ENCODE peak calls at places on chromosome 3, in seven cellular contexts. F, E, A, Z, T, R and G are unnamed samples.

GRCh38 chr3:188470508-188471130 is 316.7 kb downstream of the LPP start:
- DNase-seq in F (no peak), E (no peak), A (no peak), Z (no peak), T (no peak), R (no peak), G (no peak)

GRCh38 chr3:43762486-43762885 is 71.7 kb downstream of the ABHD5 start:
- DNase-seq in F (no peak), E (no peak), A (no peak), Z (no peak), T (no peak), R (no peak), G (no peak)

GRCh38 chr3:144104679-144105078 is 133.1 kb downstream of the DIPK2A start:
- DNase-seq in F (no peak), E (no peak), A (no peak), Z (no peak), T (no peak), R (no peak), G (no peak)

GRCh38 chr3:182212479-182213076 is 500.9 kb downstream of the SOX2 start:
- DNase-seq in F (peak; percentile 99), E (peak; percentile 99), A (no peak), Z (peak; percentile 57), T (peak; percentile 20), R (peak; percentile 21), G (no peak)

GRCh38 chr3:63473641-63474166 is 178.8 kb upstream of the SNTN start:
- DNase-seq in F (no peak), E (no peak), A (no peak), Z (no peak), T (no peak), R (no peak), G (no peak)

GRCh38 chr3:113825090-113825489 is 13.5 kb upstream of the GRAMD1C start:
- DNase-seq in F (peak; percentile 5), E (peak; percentile 35), A (no peak), Z (peak; percentile 33), T (no peak), R (peak; percentile 34), G (peak; percentile 58)

GRCh38 chr3:64011685-64012084 is 11.6 kb downstream of the PSMD6 start:
- DNase-seq in F (peak; percentile 90), E (peak; percentile 44), A (no peak), Z (no peak), T (no peak), R (peak; percentile 79), G (no peak)

GRCh38 chr3:55567615-55568014 is 80.5 kb upstream of the WNT5A start:
- DNase-seq in F (peak; percentile 35), E (no peak), A (no peak), Z (no peak), T (no peak), R (no peak), G (no peak)

GRCh38 chr3:189724366-189724765 is 93.2 kb downstream of the TP63 start:
- DNase-seq in F (no peak), E (no peak), A (no peak), Z (no peak), T (no peak), R (peak; percentile 37), G (no peak)

GRCh38 chr3:83738202-83738601 is 1220.6 kb upstream of the CADM2 start:
- DNase-seq in F (no peak), E (peak; percentile 3), A (no peak), Z (no peak), T (no peak), R (no peak), G (no peak)

GRCh38 chr3:191383104-191383503 is 52.8 kb upstream of the UTS2B start:
- DNase-seq in F (peak; percentile 60), E (no peak), A (no peak), Z (no peak), T (no peak), R (peak; percentile 90), G (no peak)

GRCh38 chr3:14949126-14949525 is 1.7 kb downstream of the NR2C2 start:
- DNase-seq in F (no peak), E (peak; percentile 7), A (no peak), Z (no peak), T (no peak), R (peak; percentile 19), G (no peak)

GRCh38 chr3:146134348-146135117 is 26.5 kb downstream of the PLOD2 start:
- DNase-seq in F (no peak), E (peak; percentile 49), A (no peak), Z (no peak), T (no peak), R (peak; percentile 76), G (no peak)

GRCh38 chr3:147370316-147370715 is 36.0 kb downstream of the ZIC4 start:
- DNase-seq in F (no peak), E (no peak), A (no peak), Z (no peak), T (no peak), R (no peak), G (no peak)

GRCh38 chr3:192188218-192188835 is 539.0 kb downstream of the FGF12 start:
- DNase-seq in F (peak; percentile 34), E (peak; percentile 71), A (peak; percentile 87), Z (peak; percentile 21), T (peak; percentile 40), R (peak; percentile 54), G (peak; percentile 45)

GRCh38 chr3:177135841-177136492 is 61.3 kb downstream of the TBL1XR1 start:
- DNase-seq in F (no peak), E (no peak), A (no peak), Z (no peak), T (no peak), R (no peak), G (no peak)

GRCh38 chr3:31959951-31960792 is 20.9 kb downstream of the OSBPL10 start:
- DNase-seq in F (peak; percentile 72), E (no peak), A (no peak), Z (no peak), T (peak; percentile 2), R (peak; percentile 43), G (no peak)

GRCh38 chr3:71226565-71227281 is 356.8 kb downstream of the FOXP1 start:
- DNase-seq in F (peak; percentile 78), E (no peak), A (no peak), Z (no peak), T (no peak), R (no peak), G (peak; percentile 59)

GRCh38 chr3:125098929-125099328 is 43.1 kb upstream of the HEG1 start:
- DNase-seq in F (no peak), E (no peak), A (no peak), Z (no peak), T (no peak), R (peak; percentile 51), G (no peak)

GRCh38 chr3:119767936-119768601 is 13.8 kb upstream of the NR1I2 start:
- DNase-seq in F (no peak), E (no peak), A (no peak), Z (no peak), T (no peak), R (no peak), G (no peak)

GRCh38 chr3:38565339-38566214 is 69.4 kb downstream of the EXOG start:
- DNase-seq in F (no peak), E (no peak), A (no peak), Z (no peak), T (no peak), R (no peak), G (no peak)

GRCh38 chr3:38562467-38562925 is 66.4 kb downstream of the EXOG start:
- DNase-seq in F (no peak), E (no peak), A (no peak), Z (no peak), T (no peak), R (no peak), G (no peak)

GRCh38 chr3:38563070-38563901 is 67.1 kb downstream of the EXOG start:
- DNase-seq in F (no peak), E (no peak), A (no peak), Z (no peak), T (no peak), R (no peak), G (no peak)

GRCh38 chr3:38566215-38566528 is 70.0 kb downstream of the EXOG start:
- DNase-seq in F (no peak), E (no peak), A (no peak), Z (no peak), T (no peak), R (no peak), G (no peak)

GRCh38 chr3:38564631-38565338 is 68.6 kb downstream of the EXOG start:
- DNase-seq in F (no peak), E (no peak), A (no peak), Z (no peak), T (no peak), R (no peak), G (no peak)
- TF ChIP-seq CTCF in F (no peak), E (no peak), A (no peak), Z (no peak), T (no peak), R (no peak), G (no peak)

GRCh38 chr3:112297714-112298113 is 3.7 kb upstream of the SLC9C1 start:
- DNase-seq in F (no peak), E (no peak), A (peak; percentile 85), Z (no peak), T (no peak), R (no peak), G (no peak)
- TF ChIP-seq CTCF in F (no peak), E (no peak), A (peak; percentile 31), Z (no peak), T (no peak), R (no peak), G (no peak)

GRCh38 chr3:53046171-53047170 is 598 bp upstream of the SFMBT1 start:
- DNase-seq in F (peak; percentile 26), E (peak; percentile 28), A (peak; percentile 82), Z (peak; percentile 61), T (peak; percentile 69), R (peak; percentile 14), G (peak; percentile 78)
- TF ChIP-seq CTCF in F (peak; percentile 33), E (no peak), A (peak; percentile 67), Z (peak; percentile 52), T (no peak), R (peak; percentile 45), G (peak; percentile 40)

GRCh38 chr3:5585085-5585484 is 397.6 kb downstream of the EDEM1 start:
- DNase-seq in F (no peak), E (no peak), A (no peak), Z (no peak), T (no peak), R (no peak), G (no peak)
- TF ChIP-seq CTCF in F (no peak), E (no peak), A (no peak), Z (no peak), T (no peak), R (no peak), G (no peak)

GRCh38 chr3:103440539-103441113 is 1005.8 kb downstream of the ZPLD1 start:
- DNase-seq in F (peak; percentile 39), E (peak; percentile 29), A (peak; percentile 16), Z (no peak), T (no peak), R (peak; percentile 23), G (no peak)
- TF ChIP-seq CTCF in F (no peak), E (peak; percentile 9), A (peak; percentile 40), Z (no peak), T (no peak), R (no peak), G (no peak)

DNA sequence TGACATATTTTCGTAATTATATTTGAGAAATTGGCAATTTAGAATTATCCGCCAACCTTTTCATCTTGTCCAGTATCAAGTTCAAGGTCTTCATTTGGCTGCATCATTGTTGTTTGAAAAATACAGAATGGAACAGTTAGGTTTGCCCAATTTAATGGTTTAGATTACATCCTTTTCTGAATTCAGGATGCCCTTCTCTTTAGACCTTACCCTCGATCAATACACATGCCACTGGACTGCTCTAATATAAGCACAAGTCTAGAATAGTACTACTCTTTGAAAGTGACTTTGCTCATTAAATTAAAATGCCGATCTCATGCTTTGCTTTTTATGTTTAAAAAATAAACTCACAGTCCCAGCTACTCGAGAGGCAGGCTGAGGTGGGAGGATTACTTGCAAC is 44.5 kb downstream of the PXK start:
- DNase-seq in F (no peak), E (no peak), A (no peak), Z (no peak), T (no peak), R (no peak), G (no peak)
- TF ChIP-seq CTCF in F (no peak), E (no peak), A (no peak), Z (no peak), T (no peak), R (no peak), G (no peak)